ENCODE peak calls at places on chromosomes 2 and 18, in eight cellular contexts. One of them, this sample, is unnamed.

GRCh38 chr2:66109419-66109818 is 325.5 kb upstream of the MEIS1 start:
- DNase-seq in mucosa of descending colon: peak; percentile 17
- DNase-seq in Peyer's patch: no peak
- DNase-seq in brain microvascular endothelial cell: no peak
- DNase-seq in endothelial cell: no peak
- DNase-seq in GM10248: no peak
- DNase-seq in ascending aorta: no peak
- DNase-seq in AG10803: no peak
- DNase-seq in this sample: no peak

GRCh38 chr2:202376460-202377307 is 557 bp downstream of the BMPR2 start:
- DNase-seq in mucosa of descending colon: peak; percentile 64
- DNase-seq in Peyer's patch: peak; percentile 76
- DNase-seq in brain microvascular endothelial cell: no peak
- DNase-seq in endothelial cell: peak; percentile 24
- DNase-seq in GM10248: peak; percentile 40
- DNase-seq in ascending aorta: peak; percentile 66
- DNase-seq in AG10803: peak; percentile 29
- DNase-seq in this sample: peak; percentile 43

GRCh38 chr2:74653589-74653984 is 460 bp upstream of the SEMA4F start:
- DNase-seq in mucosa of descending colon: no peak
- DNase-seq in Peyer's patch: no peak
- DNase-seq in brain microvascular endothelial cell: no peak
- DNase-seq in endothelial cell: no peak
- DNase-seq in GM10248: no peak
- DNase-seq in ascending aorta: no peak
- DNase-seq in AG10803: peak; percentile 1
- DNase-seq in this sample: no peak

GRCh38 chr2:43075906-43076585 is 150.4 kb downstream of the ZFP36L2 start:
- DNase-seq in mucosa of descending colon: no peak
- DNase-seq in Peyer's patch: peak; percentile 40
- DNase-seq in brain microvascular endothelial cell: peak; percentile 65
- DNase-seq in endothelial cell: no peak
- DNase-seq in GM10248: no peak
- DNase-seq in ascending aorta: peak; percentile 90
- DNase-seq in AG10803: peak; percentile 87
- DNase-seq in this sample: no peak

GRCh38 chr2:30267576-30267975 is 36.2 kb downstream of the LBH start:
- DNase-seq in mucosa of descending colon: no peak
- DNase-seq in Peyer's patch: no peak
- DNase-seq in brain microvascular endothelial cell: no peak
- DNase-seq in endothelial cell: no peak
- DNase-seq in GM10248: no peak
- DNase-seq in ascending aorta: no peak
- DNase-seq in AG10803: no peak
- DNase-seq in this sample: no peak

GRCh38 chr2:5479265-5479928 is 212.8 kb upstream of the SOX11 start:
- DNase-seq in mucosa of descending colon: no peak
- DNase-seq in Peyer's patch: no peak
- DNase-seq in brain microvascular endothelial cell: no peak
- DNase-seq in endothelial cell: no peak
- DNase-seq in GM10248: no peak
- DNase-seq in ascending aorta: no peak
- DNase-seq in AG10803: no peak
- DNase-seq in this sample: no peak

GRCh38 chr2:88739985-88740600 is 48.6 kb downstream of the RPIA start:
- DNase-seq in mucosa of descending colon: peak; percentile 88
- DNase-seq in Peyer's patch: peak; percentile 70
- DNase-seq in brain microvascular endothelial cell: peak; percentile 74
- DNase-seq in endothelial cell: peak; percentile 83
- DNase-seq in GM10248: peak; percentile 68
- DNase-seq in ascending aorta: peak; percentile 75
- DNase-seq in AG10803: peak; percentile 61
- DNase-seq in this sample: peak; percentile 54

GRCh38 chr18:68735498-68736343 is 20.8 kb upstream of the TMX3 start:
- DNase-seq in mucosa of descending colon: peak; percentile 17
- DNase-seq in Peyer's patch: no peak
- DNase-seq in brain microvascular endothelial cell: peak; percentile 45
- DNase-seq in endothelial cell: no peak
- DNase-seq in GM10248: peak; percentile 57
- DNase-seq in ascending aorta: no peak
- DNase-seq in AG10803: peak; percentile 67
- DNase-seq in this sample: no peak

GRCh38 chr2:106057206-106057605 is 136.9 kb downstream of the UXS1 start:
- DNase-seq in mucosa of descending colon: no peak
- DNase-seq in Peyer's patch: no peak
- DNase-seq in brain microvascular endothelial cell: no peak
- DNase-seq in endothelial cell: no peak
- DNase-seq in GM10248: no peak
- DNase-seq in ascending aorta: no peak
- DNase-seq in AG10803: no peak
- DNase-seq in this sample: no peak

GRCh38 chr2:119242276-119243119 is 18.9 kb downstream of the STEAP3 start:
- DNase-seq in mucosa of descending colon: no peak
- DNase-seq in Peyer's patch: no peak
- DNase-seq in brain microvascular endothelial cell: no peak
- DNase-seq in endothelial cell: no peak
- DNase-seq in GM10248: no peak
- DNase-seq in ascending aorta: no peak
- DNase-seq in AG10803: no peak
- DNase-seq in this sample: no peak

GRCh38 chr2:239727182-239727775 is 297.9 kb downstream of the NDUFA10 start:
- DNase-seq in mucosa of descending colon: no peak
- DNase-seq in Peyer's patch: peak; percentile 37
- DNase-seq in brain microvascular endothelial cell: no peak
- DNase-seq in endothelial cell: no peak
- DNase-seq in GM10248: no peak
- DNase-seq in ascending aorta: peak; percentile 30
- DNase-seq in AG10803: no peak
- DNase-seq in this sample: no peak

GRCh38 chr2:46564811-46565241 is 85.5 kb downstream of the TMEM247 start:
- DNase-seq in mucosa of descending colon: no peak
- DNase-seq in Peyer's patch: no peak
- DNase-seq in brain microvascular endothelial cell: no peak
- DNase-seq in endothelial cell: no peak
- DNase-seq in GM10248: no peak
- DNase-seq in ascending aorta: no peak
- DNase-seq in AG10803: no peak
- DNase-seq in this sample: no peak
- TF ChIP-seq CTCF in mucosa of descending colon: no peak
- TF ChIP-seq CTCF in Peyer's patch: no peak
- TF ChIP-seq CTCF in brain microvascular endothelial cell: no peak
- TF ChIP-seq CTCF in endothelial cell: no peak
- TF ChIP-seq CTCF in GM10248: no peak
- TF ChIP-seq CTCF in ascending aorta: no peak
- TF ChIP-seq CTCF in AG10803: no peak
- TF ChIP-seq CTCF in this sample: no peak

GRCh38 chr2:205903549-205904129 is 182.3 kb downstream of the INO80D start:
- DNase-seq in mucosa of descending colon: peak; percentile 76
- DNase-seq in Peyer's patch: peak; percentile 74
- DNase-seq in brain microvascular endothelial cell: no peak
- DNase-seq in endothelial cell: peak; percentile 48
- DNase-seq in GM10248: peak; percentile 30
- DNase-seq in ascending aorta: no peak
- DNase-seq in AG10803: no peak
- DNase-seq in this sample: no peak
- TF ChIP-seq CTCF in mucosa of descending colon: no peak
- TF ChIP-seq CTCF in Peyer's patch: no peak
- TF ChIP-seq CTCF in brain microvascular endothelial cell: peak; percentile 61
- TF ChIP-seq CTCF in endothelial cell: peak; percentile 49
- TF ChIP-seq CTCF in GM10248: no peak
- TF ChIP-seq CTCF in ascending aorta: no peak
- TF ChIP-seq CTCF in AG10803: peak; percentile 22
- TF ChIP-seq CTCF in this sample: no peak

DNA sequence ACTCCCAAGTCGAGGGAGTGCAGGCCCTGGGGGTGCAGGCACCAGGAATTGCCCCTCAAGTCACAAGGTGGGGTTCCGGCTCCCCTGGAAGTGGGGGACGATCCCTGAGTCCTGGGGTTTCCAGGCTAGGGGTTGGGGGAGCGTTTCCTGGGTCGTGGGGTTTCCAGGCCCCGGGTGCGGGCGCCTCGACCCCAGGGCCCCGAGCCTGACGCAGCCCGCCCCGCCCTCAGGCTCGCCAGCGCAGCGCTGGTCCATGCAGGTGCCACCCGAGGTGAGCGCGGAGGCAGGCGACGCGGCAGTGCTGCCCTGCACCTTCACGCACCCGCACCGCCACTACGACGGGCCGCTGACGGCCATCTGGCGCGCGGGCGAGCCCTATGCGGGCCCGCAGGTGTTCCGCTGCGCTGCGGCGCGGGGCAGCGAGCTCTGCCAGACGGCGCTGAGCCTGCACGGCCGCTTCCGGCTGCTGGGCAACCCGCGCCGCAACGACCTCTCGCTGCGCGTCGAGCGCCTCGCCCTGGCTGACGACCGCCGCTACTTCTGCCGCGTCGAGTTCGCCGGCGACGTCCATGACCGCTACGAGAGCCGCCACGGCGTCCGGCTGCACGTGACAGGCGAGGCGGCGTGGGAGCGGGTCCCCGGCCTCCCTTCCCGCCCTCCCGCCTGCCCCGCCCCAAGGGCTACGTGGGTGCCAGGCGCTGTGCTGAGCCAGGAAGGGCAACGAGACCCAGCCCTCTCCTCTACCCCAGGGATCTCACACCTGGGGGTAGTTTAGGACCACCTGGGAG is 12.0 kb downstream of the SIGLEC15 start:
- DNase-seq in mucosa of descending colon: peak; percentile 55
- DNase-seq in Peyer's patch: peak; percentile 84
- DNase-seq in brain microvascular endothelial cell: no peak
- DNase-seq in endothelial cell: peak; percentile 72
- DNase-seq in GM10248: no peak
- DNase-seq in ascending aorta: no peak
- DNase-seq in AG10803: peak; percentile 49
- DNase-seq in this sample: peak; percentile 54
- TF ChIP-seq CTCF in mucosa of descending colon: no peak
- TF ChIP-seq CTCF in Peyer's patch: no peak
- TF ChIP-seq CTCF in brain microvascular endothelial cell: no peak
- TF ChIP-seq CTCF in endothelial cell: no peak
- TF ChIP-seq CTCF in GM10248: peak; percentile 33
- TF ChIP-seq CTCF in ascending aorta: peak; percentile 44
- TF ChIP-seq CTCF in AG10803: no peak
- TF ChIP-seq CTCF in this sample: peak; percentile 33

GRCh38 chr2:38740851-38741541 is 10.2 kb downstream of the SRSF7 start:
- DNase-seq in mucosa of descending colon: peak; percentile 43
- DNase-seq in Peyer's patch: no peak
- DNase-seq in brain microvascular endothelial cell: no peak
- DNase-seq in endothelial cell: no peak
- DNase-seq in GM10248: no peak
- DNase-seq in ascending aorta: no peak
- DNase-seq in AG10803: peak; percentile 46
- DNase-seq in this sample: no peak
- TF ChIP-seq CTCF in mucosa of descending colon: peak; percentile 26
- TF ChIP-seq CTCF in Peyer's patch: peak; percentile 53
- TF ChIP-seq CTCF in brain microvascular endothelial cell: peak; percentile 31
- TF ChIP-seq CTCF in endothelial cell: peak; percentile 94
- TF ChIP-seq CTCF in GM10248: peak; percentile 34
- TF ChIP-seq CTCF in ascending aorta: peak; percentile 57
- TF ChIP-seq CTCF in AG10803: peak; percentile 54
- TF ChIP-seq CTCF in this sample: peak; percentile 90

GRCh38 chr2:37623971-37624897 is 47.2 kb downstream of the CDC42EP3 start:
- DNase-seq in mucosa of descending colon: no peak
- DNase-seq in Peyer's patch: no peak
- DNase-seq in brain microvascular endothelial cell: peak; percentile 52
- DNase-seq in endothelial cell: no peak
- DNase-seq in GM10248: peak; percentile 69
- DNase-seq in ascending aorta: no peak
- DNase-seq in AG10803: peak; percentile 48
- DNase-seq in this sample: no peak

GRCh38 chr2:37621199-37621598 is 50.2 kb downstream of the CDC42EP3 start:
- DNase-seq in mucosa of descending colon: no peak
- DNase-seq in Peyer's patch: no peak
- DNase-seq in brain microvascular endothelial cell: no peak
- DNase-seq in endothelial cell: no peak
- DNase-seq in GM10248: no peak
- DNase-seq in ascending aorta: no peak
- DNase-seq in AG10803: no peak
- DNase-seq in this sample: no peak

GRCh38 chr2:37625156-37625555 is 46.3 kb downstream of the CDC42EP3 start:
- DNase-seq in mucosa of descending colon: no peak
- DNase-seq in Peyer's patch: no peak
- DNase-seq in brain microvascular endothelial cell: peak; percentile 68
- DNase-seq in endothelial cell: no peak
- DNase-seq in GM10248: no peak
- DNase-seq in ascending aorta: no peak
- DNase-seq in AG10803: peak; percentile 94
- DNase-seq in this sample: no peak

GRCh38 chr2:37622434-37623202 is 48.8 kb downstream of the CDC42EP3 start:
- DNase-seq in mucosa of descending colon: no peak
- DNase-seq in Peyer's patch: no peak
- DNase-seq in brain microvascular endothelial cell: no peak
- DNase-seq in endothelial cell: no peak
- DNase-seq in GM10248: no peak
- DNase-seq in ascending aorta: no peak
- DNase-seq in AG10803: no peak
- DNase-seq in this sample: no peak

GRCh38 chr2:37623409-37623808 is 48.0 kb downstream of the CDC42EP3 start:
- DNase-seq in mucosa of descending colon: no peak
- DNase-seq in Peyer's patch: no peak
- DNase-seq in brain microvascular endothelial cell: no peak
- DNase-seq in endothelial cell: no peak
- DNase-seq in GM10248: no peak
- DNase-seq in ascending aorta: no peak
- DNase-seq in AG10803: no peak
- DNase-seq in this sample: no peak
- TF ChIP-seq CTCF in mucosa of descending colon: no peak
- TF ChIP-seq CTCF in Peyer's patch: no peak
- TF ChIP-seq CTCF in brain microvascular endothelial cell: no peak
- TF ChIP-seq CTCF in endothelial cell: no peak
- TF ChIP-seq CTCF in GM10248: no peak
- TF ChIP-seq CTCF in ascending aorta: no peak
- TF ChIP-seq CTCF in AG10803: no peak
- TF ChIP-seq CTCF in this sample: no peak

GRCh38 chr2:20595439-20596192 is 55.3 kb downstream of the HS1BP3 start:
- DNase-seq in mucosa of descending colon: no peak
- DNase-seq in Peyer's patch: peak; percentile 52
- DNase-seq in brain microvascular endothelial cell: peak; percentile 88
- DNase-seq in endothelial cell: no peak
- DNase-seq in GM10248: peak; percentile 77
- DNase-seq in ascending aorta: peak; percentile 69
- DNase-seq in AG10803: peak; percentile 24
- DNase-seq in this sample: peak; percentile 36
- TF ChIP-seq CTCF in mucosa of descending colon: no peak
- TF ChIP-seq CTCF in Peyer's patch: no peak
- TF ChIP-seq CTCF in brain microvascular endothelial cell: peak; percentile 13
- TF ChIP-seq CTCF in endothelial cell: no peak
- TF ChIP-seq CTCF in GM10248: no peak
- TF ChIP-seq CTCF in ascending aorta: no peak
- TF ChIP-seq CTCF in AG10803: no peak
- TF ChIP-seq CTCF in this sample: no peak

DNA sequence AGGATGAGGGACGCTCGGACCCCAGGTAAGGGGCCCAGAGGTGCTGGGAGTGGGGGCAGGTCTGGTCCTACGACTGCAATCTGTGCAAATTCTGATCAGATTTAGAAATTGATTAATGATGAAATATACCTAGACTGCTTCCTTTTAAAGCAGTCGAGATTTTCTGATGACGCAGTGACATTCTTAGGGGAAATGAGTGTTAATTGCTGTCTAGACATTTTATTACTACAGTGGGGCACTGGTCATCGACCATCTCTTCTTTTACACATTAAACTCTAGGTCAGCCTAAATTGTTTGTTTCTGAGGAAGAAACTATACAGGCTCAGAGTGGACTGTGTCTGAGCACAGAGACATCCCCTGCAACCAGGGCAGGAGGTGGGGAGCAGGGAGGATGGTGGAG is 154.4 kb upstream of the SALL3 start:
- DNase-seq in mucosa of descending colon: no peak
- DNase-seq in Peyer's patch: no peak
- DNase-seq in brain microvascular endothelial cell: no peak
- DNase-seq in endothelial cell: no peak
- DNase-seq in GM10248: no peak
- DNase-seq in ascending aorta: no peak
- DNase-seq in AG10803: no peak
- DNase-seq in this sample: no peak
- TF ChIP-seq CTCF in mucosa of descending colon: no peak
- TF ChIP-seq CTCF in Peyer's patch: no peak
- TF ChIP-seq CTCF in brain microvascular endothelial cell: no peak
- TF ChIP-seq CTCF in endothelial cell: no peak
- TF ChIP-seq CTCF in GM10248: no peak
- TF ChIP-seq CTCF in ascending aorta: no peak
- TF ChIP-seq CTCF in AG10803: no peak
- TF ChIP-seq CTCF in this sample: no peak

This sample was measured in natural killer cell.